ENCODE peak calls at places on chromosomes 7 and 10, in four cellular contexts. F, R, H and C are unnamed samples.
A peak's percentile ranks its signal among the peaks of the same experiment; 100 is the strongest.

GRCh38 chr7:69843653-69844052 is 245.4 kb downstream of the AUTS2 start:
- DNase-seq in F (no peak), R (no peak), H (no peak), C (no peak)

GRCh38 chr7:131774419-131775220 is 218.2 kb upstream of the PODXL start:
- DNase-seq in F (no peak), R (peak; percentile 37), H (no peak), C (no peak)

GRCh38 chr7:1977059-1977875 is 255.5 kb downstream of the MAD1L1 start:
- DNase-seq in F (no peak), R (no peak), H (no peak), C (no peak)

GRCh38 chr10:12241810-12242529 is 46.0 kb downstream of the CDC123 start:
- DNase-seq in F (no peak), R (no peak), H (no peak), C (no peak)

GRCh38 chr10:61753453-61753852 is 90.7 kb downstream of the CABCOCO1 start:
- DNase-seq in F (no peak), R (no peak), H (no peak), C (no peak)

GRCh38 chr7:82079527-82079926 is 309.7 kb upstream of the HGF start:
- DNase-seq in F (no peak), R (no peak), H (no peak), C (no peak)

GRCh38 chr10:79047875-79048638 is 20.7 kb upstream of the ZMIZ1 start:
- DNase-seq in F (peak; percentile 86), R (no peak), H (no peak), C (peak; percentile 91)

GRCh38 chr10:7787150-7787856 is 490 bp downstream of the KIN start:
- DNase-seq in F (peak; percentile 25), R (no peak), H (no peak), C (no peak)

GRCh38 chr10:119221201-119221600 is 13.8 kb downstream of the GRK5 start:
- DNase-seq in F (no peak), R (no peak), H (peak; percentile 38), C (no peak)

DNA sequence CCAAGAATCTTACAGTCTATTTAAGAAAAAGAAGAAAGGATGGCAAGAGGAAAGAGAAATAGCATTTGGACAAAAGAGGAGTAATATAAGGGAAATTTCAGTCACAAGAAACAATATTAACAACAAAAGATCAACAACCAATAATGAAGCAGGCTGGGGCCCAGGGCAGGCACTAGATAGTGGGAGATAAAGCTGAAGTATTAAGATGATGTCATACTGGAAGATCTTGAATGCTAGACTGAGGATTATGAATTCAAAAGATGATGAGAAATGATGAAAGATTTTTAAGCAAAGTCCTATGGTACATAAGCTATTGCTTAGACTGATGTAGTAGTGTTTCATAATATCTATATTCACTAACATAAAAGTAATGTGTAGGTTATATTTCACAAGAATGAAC is 51.8 kb upstream of the SPOCK2 start:
- DNase-seq in F (no peak), R (no peak), H (no peak), C (no peak)
- TF ChIP-seq FOXJ3 in F (no peak), R (no peak), H (no peak), C (no peak)

GRCh38 chr7:148397555-148397954 is 193.0 kb upstream of the C7orf33 start:
- DNase-seq in F (no peak), R (no peak), H (no peak), C (no peak)

GRCh38 chr7:148395292-148395691 is 195.3 kb upstream of the C7orf33 start:
- DNase-seq in F (no peak), R (peak; percentile 32), H (no peak), C (no peak)

GRCh38 chr7:148397056-148397455 is 193.5 kb upstream of the C7orf33 start:
- DNase-seq in F (no peak), R (no peak), H (no peak), C (no peak)

GRCh38 chr7:148395990-148396716 is 194.4 kb upstream of the C7orf33 start:
- DNase-seq in F (no peak), R (no peak), H (no peak), C (peak; percentile 38)

DNA sequence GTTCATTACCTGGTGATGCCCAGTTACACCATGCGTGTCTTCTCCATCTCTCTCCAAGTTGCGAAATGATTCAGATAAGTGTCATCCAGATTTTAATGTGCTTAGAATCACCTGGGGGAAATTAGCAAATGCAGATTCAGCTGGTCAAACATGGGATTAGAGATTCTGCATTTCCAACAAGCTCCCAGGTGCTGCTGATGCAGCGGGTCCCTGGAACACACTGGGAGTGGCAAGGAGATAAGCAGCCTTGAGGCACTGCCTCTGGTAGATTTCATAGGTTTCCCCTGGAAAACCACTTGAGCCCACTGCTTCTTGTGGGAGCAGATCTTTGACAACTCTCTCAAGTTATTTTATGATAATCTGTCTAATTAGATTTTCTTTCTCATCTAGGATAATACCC is 196.0 kb upstream of the C7orf33 start:
- DNase-seq in F (no peak), R (peak; percentile 27), H (no peak), C (no peak)
- TF ChIP-seq FOXJ3 in F (no peak), R (no peak), H (no peak), C (no peak)

GRCh38 chr10:101567165-101568006 is 20.7 kb downstream of the POLL start:
- DNase-seq in F (no peak), R (no peak), H (no peak), C (no peak)

GRCh38 chr10:101565936-101566332 is 22.1 kb downstream of the POLL start:
- DNase-seq in F (no peak), R (no peak), H (no peak), C (no peak)

GRCh38 chr10:101565370-101565900 is 22.6 kb downstream of the POLL start:
- DNase-seq in F (no peak), R (no peak), H (no peak), C (no peak)

GRCh38 chr10:101568054-101568745 is 19.9 kb downstream of the POLL start:
- DNase-seq in F (no peak), R (no peak), H (no peak), C (no peak)

DNA sequence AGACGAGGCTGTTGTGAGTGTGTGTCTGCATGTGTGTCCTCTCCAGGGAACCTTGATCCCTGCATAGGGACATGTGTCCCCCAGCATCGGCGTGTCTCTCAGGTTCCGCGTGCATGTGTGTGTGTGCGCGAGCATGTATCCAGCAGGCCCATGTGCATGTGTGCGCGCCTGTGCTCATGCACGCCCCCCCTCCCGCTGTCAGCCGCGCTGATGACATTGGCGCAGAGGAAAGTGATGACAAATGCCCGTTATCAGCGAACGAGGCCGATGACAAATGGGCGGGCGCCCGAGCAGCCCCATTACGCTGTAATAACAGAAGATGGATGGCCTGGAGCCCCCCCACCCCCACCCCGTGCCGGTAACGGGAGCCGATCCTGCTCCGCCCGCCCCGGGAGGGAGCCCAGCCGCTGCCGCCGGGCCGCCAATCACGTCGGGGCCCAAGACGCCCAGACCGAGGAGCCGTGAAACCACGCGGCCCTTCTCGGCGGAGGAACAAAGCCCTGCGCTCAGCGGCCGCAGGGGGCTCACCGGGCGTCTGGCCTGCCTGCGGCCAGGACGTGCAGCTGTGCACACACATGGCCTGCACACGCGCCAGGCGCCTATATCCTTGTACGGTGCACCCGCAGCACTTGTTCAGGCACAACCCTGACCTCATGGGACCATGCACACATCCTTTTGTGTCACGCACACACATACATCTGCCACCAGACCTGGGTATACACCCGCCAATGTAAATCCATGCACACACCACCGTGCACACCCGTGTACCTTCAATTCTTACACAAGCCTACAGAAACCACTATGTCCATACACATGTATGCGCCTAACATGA is 21.5 kb downstream of the POLL start:
- DNase-seq in F (peak; percentile 61), R (peak; percentile 62), H (no peak), C (peak; percentile 84)
- TF ChIP-seq FOXJ3 in F (no peak), R (no peak), H (no peak), C (no peak)

GRCh38 chr10:30750971-30751677 is 121.6 kb upstream of the LYZL2 start:
- DNase-seq in F (no peak), R (no peak), H (no peak), C (no peak)

GRCh38 chr10:30748152-30748845 is 118.7 kb upstream of the LYZL2 start:
- DNase-seq in F (no peak), R (no peak), H (no peak), C (peak; percentile 52)

GRCh38 chr10:30752481-30752881 is 122.9 kb upstream of the LYZL2 start:
- DNase-seq in F (peak; percentile 57), R (no peak), H (no peak), C (peak; percentile 63)

GRCh38 chr10:30749368-30749767 is 119.8 kb upstream of the LYZL2 start:
- DNase-seq in F (no peak), R (no peak), H (no peak), C (no peak)

DNA sequence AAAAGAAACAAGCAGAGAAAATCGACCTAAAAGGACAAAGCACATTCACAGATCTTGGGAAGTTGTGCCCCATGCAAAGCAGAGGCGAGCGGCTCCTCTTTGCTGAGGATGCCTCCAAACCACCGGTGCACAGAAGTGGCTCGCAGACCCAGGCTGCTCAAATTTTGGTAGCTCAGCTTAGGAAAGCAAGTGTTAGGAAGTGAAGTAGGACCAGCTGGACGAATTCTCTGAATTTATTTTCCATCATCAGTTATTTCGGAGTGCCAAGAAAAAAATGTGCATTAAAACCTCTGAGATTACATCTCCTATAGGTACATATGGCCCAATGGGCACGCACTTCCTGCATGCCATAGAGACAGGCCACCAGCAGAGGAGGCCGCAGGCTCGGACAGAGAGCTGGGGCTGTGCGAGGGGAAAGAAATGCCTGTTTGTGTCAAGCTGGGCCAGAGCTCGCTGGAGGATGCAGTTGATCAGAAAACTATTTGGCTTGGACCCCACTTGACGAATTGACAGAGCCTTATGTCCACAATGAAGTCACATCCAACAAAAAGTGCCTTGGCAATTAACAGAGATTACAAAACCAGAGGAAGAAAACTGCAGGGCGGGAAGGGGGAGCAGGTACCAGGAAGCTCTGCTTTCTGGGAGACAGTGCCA is 122.3 kb upstream of the LYZL2 start:
- DNase-seq in F (peak; percentile 18), R (peak; percentile 80), H (no peak), C (peak; percentile 67)
- TF ChIP-seq FOXJ3 in F (no peak), R (no peak), H (no peak), C (no peak)

GRCh38 chr10:132519382-132520146 is 18.0 kb upstream of the INPP5A start:
- DNase-seq in F (no peak), R (peak; percentile 10), H (no peak), C (no peak)
- TF ChIP-seq FOXJ3 in F (no peak), R (no peak), H (no peak), C (no peak)

DNA sequence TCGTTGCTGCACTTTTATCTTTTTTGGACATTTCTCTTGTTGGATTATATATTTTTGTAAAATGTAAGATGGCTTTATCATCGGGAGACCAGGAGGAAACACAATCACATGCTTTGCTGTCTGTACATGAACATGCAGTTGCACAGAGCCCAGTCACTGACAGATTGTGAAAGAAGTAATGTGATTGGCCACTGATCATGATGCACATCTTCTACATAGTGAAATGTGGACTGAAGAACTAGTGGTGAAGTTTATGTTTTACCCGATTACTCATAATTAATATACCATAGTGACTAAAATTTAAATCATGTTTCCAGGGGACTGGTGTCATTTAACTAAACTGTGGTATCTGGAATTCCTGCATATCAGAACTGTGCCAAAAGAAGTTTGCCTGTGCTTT is 289.6 kb downstream of the PPP1R3A start:
- DNase-seq in F (no peak), R (no peak), H (no peak), C (no peak)
- TF ChIP-seq FOXJ3 in F (no peak), R (no peak), H (no peak), C (no peak)

GRCh38 chr7:106057204-106057961 is 54.7 kb downstream of the SYPL1 start:
- DNase-seq in F (no peak), R (no peak), H (no peak), C (no peak)
- TF ChIP-seq FOXJ3 in F (no peak), R (no peak), H (no peak), C (no peak)